ENCODE peak calls at places on chromosome 11, in nine cellular contexts. B is NT2/D1; C is T-cell; E is H54; M is colonic mucosa; S is frontal cortex; T is kidney tubule cell; A is ELR; L is stimulated activated CD8-positive, alpha-beta memory T cell treated with anti-CD3 and anti-CD28 coated beads, Interleukin-4, amount 100 ng/mL, for 1 hour. G is an unnamed sample.

GRCh38 chr11:120188831-120189455 is 21.9 kb upstream of the OAF start:
- DNase-seq in B (no peak), C (no peak), E (no peak), M (no peak), S (no peak), T (no peak), A (no peak), L (no peak), G (no peak)

GRCh38 chr11:64765291-64765803 is 5.6 kb upstream of the PYGM start:
- DNase-seq in B (no peak), C (no peak), E (no peak), M (no peak), S (no peak), T (no peak), A (no peak), L (no peak), G (no peak)

GRCh38 chr11:46461461-46461927 is 69.9 kb upstream of the CHRM4 start:
- DNase-seq in B (no peak), C (no peak), E (no peak), M (no peak), S (no peak), T (no peak), A (no peak), L (no peak), G (peak)

GRCh38 chr11:122213111-122213510 is 97.1 kb upstream of the BLID start:
- DNase-seq in B (no peak), C (no peak), E (no peak), M (no peak), S (peak), T (no peak), A (no peak), L (no peak), G (no peak)

GRCh38 chr11:34181254-34181653 is 75.8 kb downstream of the NAT10 start:
- DNase-seq in B (no peak), C (no peak), E (no peak), M (no peak), S (no peak), T (no peak), A (no peak), L (no peak), G (no peak)

GRCh38 chr11:43784866-43785265 is 95.8 kb upstream of the ALKBH3 start:
- DNase-seq in B (no peak), C (no peak), E (no peak), M (no peak), S (no peak), T (no peak), A (no peak), L (no peak), G (peak)

GRCh38 chr11:12029738-12030363 is 21.4 kb upstream of the DKK3 start:
- DNase-seq in B (no peak), C (no peak), E (no peak), M (no peak), S (no peak), T (peak), A (peak), L (no peak), G (no peak)

GRCh38 chr11:102287963-102288744 is 29.1 kb upstream of the BIRC3 start:
- DNase-seq in B (peak), C (peak), E (peak), M (peak), S (peak), T (peak), A (peak), L (no peak), G (peak)

GRCh38 chr11:76172583-76172982 is 33.7 kb downstream of the WNT11 start:
- DNase-seq in B (no peak), C (no peak), E (no peak), M (no peak), S (no peak), T (no peak), A (no peak), L (no peak), G (no peak)

GRCh38 chr11:119807402-119807801 is 78.4 kb upstream of the NECTIN1 start:
- DNase-seq in B (no peak), C (no peak), E (no peak), M (no peak), S (no peak), T (no peak), A (no peak), L (no peak), G (no peak)

GRCh38 chr11:125227151-125227550 is 62.6 kb downstream of the PKNOX2 start:
- DNase-seq in B (no peak), C (no peak), E (no peak), M (no peak), S (no peak), T (no peak), A (no peak), L (no peak), G (no peak)

GRCh38 chr11:66562907-66563583 is 5.4 kb downstream of the CTSF start:
- DNase-seq in B (no peak), C (no peak), E (no peak), M (no peak), S (no peak), T (no peak), A (no peak), L (no peak), G (no peak)

GRCh38 chr11:6468712-6469495 is 4.8 kb downstream of the TRIM3 start:
- DNase-seq in B (peak), C (no peak), E (peak), M (peak), S (peak), T (peak), A (peak), L (no peak), G (peak)

GRCh38 chr11:64996710-64997380 is at the start of gene BATF2:
- DNase-seq in B (peak), C (no peak), E (peak), M (peak), S (peak), T (peak), A (peak), L (no peak), G (peak)

GRCh38 chr11:117300301-117300700 is 9.2 kb downstream of the BACE1-AS start:
- DNase-seq in B (no peak), C (no peak), E (no peak), M (no peak), S (no peak), T (peak), A (no peak), L (no peak), G (peak)

GRCh38 chr11:134658481-134659080 is 246.5 kb upstream of the B3GAT1 start:
- DNase-seq in B (no peak), C (no peak), E (no peak), M (peak), S (no peak), T (no peak), A (no peak), L (no peak), G (no peak)

GRCh38 chr11:119316729-119317591 is at the start of gene MCAM:
- DNase-seq in B (no peak), C (no peak), E (no peak), M (no peak), S (peak), T (peak), A (peak), L (no peak), G (peak)

G was measured in iris pigment epithelial cell.